ENCODE peak calls at places on chromosomes 2 and 18, in six cellular contexts. One of them, this sample, is unnamed.

GRCh38 chr2:105888625-105889024 is 143.9 kb downstream of the NCK2 start:
- DNase-seq in endodermal cell: peak
- DNase-seq in cardiac fibroblast: peak
- DNase-seq in GM10248: no peak
- DNase-seq in CD8-positive, alpha-beta T cell: no peak
- DNase-seq in tibial nerve: no peak
- DNase-seq in this sample: no peak

GRCh38 chr2:138035597-138036217 is 71.4 kb downstream of the HNMT start:
- DNase-seq in endodermal cell: no peak
- DNase-seq in cardiac fibroblast: peak
- DNase-seq in GM10248: no peak
- DNase-seq in CD8-positive, alpha-beta T cell: no peak
- DNase-seq in tibial nerve: no peak
- DNase-seq in this sample: no peak

GRCh38 chr2:99256677-99257076 is 1.2 kb upstream of the LYG2 start:
- DNase-seq in endodermal cell: no peak
- DNase-seq in cardiac fibroblast: peak
- DNase-seq in GM10248: no peak
- DNase-seq in CD8-positive, alpha-beta T cell: no peak
- DNase-seq in tibial nerve: no peak
- DNase-seq in this sample: no peak

GRCh38 chr2:127226520-127227263 is 6.6 kb upstream of the CYP27C1 start:
- DNase-seq in endodermal cell: peak
- DNase-seq in cardiac fibroblast: peak
- DNase-seq in GM10248: peak
- DNase-seq in CD8-positive, alpha-beta T cell: no peak
- DNase-seq in tibial nerve: no peak
- DNase-seq in this sample: no peak

GRCh38 chr18:286515-287310 is 18.9 kb upstream of the THOC1 start:
- DNase-seq in endodermal cell: no peak
- DNase-seq in cardiac fibroblast: peak
- DNase-seq in GM10248: no peak
- DNase-seq in CD8-positive, alpha-beta T cell: no peak
- DNase-seq in tibial nerve: no peak
- DNase-seq in this sample: no peak

GRCh38 chr2:179096090-179096489 is 46.2 kb upstream of the CCDC141 start:
- DNase-seq in endodermal cell: peak
- DNase-seq in cardiac fibroblast: no peak
- DNase-seq in GM10248: no peak
- DNase-seq in CD8-positive, alpha-beta T cell: no peak
- DNase-seq in tibial nerve: no peak
- DNase-seq in this sample: no peak

GRCh38 chr2:64769392-64770044 is 115.8 kb upstream of the SERTAD2 start:
- DNase-seq in endodermal cell: no peak
- DNase-seq in cardiac fibroblast: no peak
- DNase-seq in GM10248: no peak
- DNase-seq in CD8-positive, alpha-beta T cell: no peak
- DNase-seq in tibial nerve: no peak
- DNase-seq in this sample: no peak

GRCh38 chr2:45033331-45033730 is 24.1 kb upstream of the SIX2 start:
- DNase-seq in endodermal cell: no peak
- DNase-seq in cardiac fibroblast: no peak
- DNase-seq in GM10248: no peak
- DNase-seq in CD8-positive, alpha-beta T cell: no peak
- DNase-seq in tibial nerve: no peak
- DNase-seq in this sample: no peak

GRCh38 chr2:27249891-27250651 is 12.8 kb downstream of the SLC30A3 start:
- DNase-seq in endodermal cell: peak
- DNase-seq in cardiac fibroblast: peak
- DNase-seq in GM10248: peak
- DNase-seq in CD8-positive, alpha-beta T cell: peak
- DNase-seq in tibial nerve: no peak
- DNase-seq in this sample: peak

GRCh38 chr18:47077111-47077510 is 41.7 kb upstream of the ELOA2 start:
- DNase-seq in endodermal cell: no peak
- DNase-seq in cardiac fibroblast: no peak
- DNase-seq in GM10248: no peak
- DNase-seq in CD8-positive, alpha-beta T cell: no peak
- DNase-seq in tibial nerve: no peak
- DNase-seq in this sample: no peak

GRCh38 chr2:127082974-127083373 is 24.0 kb downstream of the BIN1 start:
- DNase-seq in endodermal cell: no peak
- DNase-seq in cardiac fibroblast: peak
- DNase-seq in GM10248: no peak
- DNase-seq in CD8-positive, alpha-beta T cell: no peak
- DNase-seq in tibial nerve: no peak
- DNase-seq in this sample: no peak

GRCh38 chr2:179264238-179265081 is at the start of gene SESTD1:
- DNase-seq in endodermal cell: peak
- DNase-seq in cardiac fibroblast: no peak
- DNase-seq in GM10248: peak
- DNase-seq in CD8-positive, alpha-beta T cell: peak
- DNase-seq in tibial nerve: peak
- DNase-seq in this sample: peak

GRCh38 chr2:159539701-159540100 is 76.6 kb downstream of the BAZ2B start:
- DNase-seq in endodermal cell: no peak
- DNase-seq in cardiac fibroblast: no peak
- DNase-seq in GM10248: no peak
- DNase-seq in CD8-positive, alpha-beta T cell: no peak
- DNase-seq in tibial nerve: no peak
- DNase-seq in this sample: no peak

GRCh38 chr2:75100011-75100680 is 99.2 kb downstream of the TACR1 start:
- DNase-seq in endodermal cell: no peak
- DNase-seq in cardiac fibroblast: peak
- DNase-seq in GM10248: no peak
- DNase-seq in CD8-positive, alpha-beta T cell: no peak
- DNase-seq in tibial nerve: no peak
- DNase-seq in this sample: no peak

GRCh38 chr18:63040788-63041410 is 278.7 kb downstream of the BCL2 start:
- DNase-seq in endodermal cell: no peak
- DNase-seq in cardiac fibroblast: no peak
- DNase-seq in GM10248: peak
- DNase-seq in CD8-positive, alpha-beta T cell: no peak
- DNase-seq in tibial nerve: no peak
- DNase-seq in this sample: no peak

GRCh38 chr18:62280058-62280457 is 45.1 kb upstream of the TNFRSF11A start:
- DNase-seq in endodermal cell: no peak
- DNase-seq in cardiac fibroblast: no peak
- DNase-seq in GM10248: no peak
- DNase-seq in CD8-positive, alpha-beta T cell: no peak
- DNase-seq in tibial nerve: no peak
- DNase-seq in this sample: no peak

GRCh38 chr2:36486546-36487044 is 111.4 kb downstream of the FEZ2 start:
- DNase-seq in endodermal cell: no peak
- DNase-seq in cardiac fibroblast: peak
- DNase-seq in GM10248: no peak
- DNase-seq in CD8-positive, alpha-beta T cell: no peak
- DNase-seq in tibial nerve: no peak
- DNase-seq in this sample: no peak

GRCh38 chr2:26401739-26402541 is at the start of gene DRC1:
- DNase-seq in endodermal cell: peak
- DNase-seq in cardiac fibroblast: peak
- DNase-seq in GM10248: peak
- DNase-seq in CD8-positive, alpha-beta T cell: no peak
- DNase-seq in tibial nerve: no peak
- DNase-seq in this sample: peak

GRCh38 chr2:120398961-120399888 is 53.3 kb downstream of the INHBB start:
- DNase-seq in endodermal cell: peak
- DNase-seq in cardiac fibroblast: no peak
- DNase-seq in GM10248: no peak
- DNase-seq in CD8-positive, alpha-beta T cell: no peak
- DNase-seq in tibial nerve: no peak
- DNase-seq in this sample: no peak

GRCh38 chr2:120442923-120443571 is 97.1 kb downstream of the INHBB start:
- DNase-seq in endodermal cell: peak
- DNase-seq in cardiac fibroblast: no peak
- DNase-seq in GM10248: no peak
- DNase-seq in CD8-positive, alpha-beta T cell: no peak
- DNase-seq in tibial nerve: no peak
- DNase-seq in this sample: peak

GRCh38 chr2:24821433-24821891 is 28.2 kb downstream of the CENPO start:
- DNase-seq in endodermal cell: peak
- DNase-seq in cardiac fibroblast: no peak
- DNase-seq in GM10248: no peak
- DNase-seq in CD8-positive, alpha-beta T cell: no peak
- DNase-seq in tibial nerve: no peak
- DNase-seq in this sample: no peak

GRCh38 chr18:41771971-41772370 is 183.1 kb upstream of the PIK3C3 start:
- DNase-seq in endodermal cell: no peak
- DNase-seq in cardiac fibroblast: no peak
- DNase-seq in GM10248: no peak
- DNase-seq in CD8-positive, alpha-beta T cell: no peak
- DNase-seq in tibial nerve: no peak
- DNase-seq in this sample: no peak

GRCh38 chr2:22890142-22890541 is 494.8 kb upstream of the KLHL29 start:
- DNase-seq in endodermal cell: no peak
- DNase-seq in cardiac fibroblast: no peak
- DNase-seq in GM10248: no peak
- DNase-seq in CD8-positive, alpha-beta T cell: no peak
- DNase-seq in tibial nerve: no peak
- DNase-seq in this sample: no peak

DNA sequence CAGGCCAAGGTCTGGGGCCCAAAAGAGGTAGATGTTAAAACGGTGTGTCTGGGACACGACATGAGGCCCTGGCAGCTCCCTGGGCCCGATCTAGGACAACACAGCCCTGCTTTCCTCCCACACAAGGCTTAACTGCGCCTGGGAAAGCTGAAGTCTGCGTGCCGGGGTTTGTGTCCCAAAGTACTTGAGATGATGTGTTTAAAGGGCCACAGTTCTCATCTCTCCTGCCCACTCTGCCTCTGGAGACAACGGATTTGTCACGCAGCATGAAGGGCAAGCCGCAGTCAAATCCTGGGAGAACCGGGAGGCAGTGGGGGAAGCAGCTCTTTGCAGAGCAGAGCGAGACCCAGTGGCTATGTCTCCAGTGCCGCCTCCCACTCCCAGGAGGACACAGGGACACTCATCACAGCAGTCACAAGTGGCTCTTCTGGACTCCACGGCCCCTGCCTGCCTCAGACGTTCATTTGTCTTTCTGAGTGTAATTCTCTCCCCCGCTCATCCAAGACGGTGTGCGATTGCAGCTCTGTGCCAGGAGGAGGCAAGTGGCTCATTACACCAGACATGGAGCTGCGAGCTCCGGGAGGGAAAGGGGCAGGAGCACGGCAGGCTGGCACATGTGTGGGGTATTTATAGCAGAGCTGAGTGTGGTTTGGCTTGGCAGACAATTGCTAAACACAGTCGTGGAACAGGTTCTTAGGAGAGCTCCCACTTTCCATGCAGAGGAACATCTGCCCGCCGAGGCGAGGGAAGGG is 57.7 kb upstream of the SEMA4C start:
- DNase-seq in endodermal cell: no peak
- DNase-seq in cardiac fibroblast: peak
- DNase-seq in GM10248: no peak
- DNase-seq in CD8-positive, alpha-beta T cell: no peak
- DNase-seq in tibial nerve: no peak
- DNase-seq in this sample: no peak
- TF ChIP-seq CTCF in endodermal cell: peak
- TF ChIP-seq CTCF in cardiac fibroblast: peak
- TF ChIP-seq CTCF in GM10248: no peak
- TF ChIP-seq CTCF in CD8-positive, alpha-beta T cell: no peak
- TF ChIP-seq CTCF in tibial nerve: peak
- TF ChIP-seq CTCF in this sample: no peak

GRCh38 chr2:108917078-108917440 is 72.0 kb downstream of the EDAR start:
- DNase-seq in endodermal cell: no peak
- DNase-seq in cardiac fibroblast: peak
- DNase-seq in GM10248: no peak
- DNase-seq in CD8-positive, alpha-beta T cell: no peak
- DNase-seq in tibial nerve: no peak
- DNase-seq in this sample: no peak

GRCh38 chr2:108917526-108917925 is 71.5 kb downstream of the EDAR start:
- DNase-seq in endodermal cell: peak
- DNase-seq in cardiac fibroblast: no peak
- DNase-seq in GM10248: no peak
- DNase-seq in CD8-positive, alpha-beta T cell: no peak
- DNase-seq in tibial nerve: no peak
- DNase-seq in this sample: no peak

GRCh38 chr2:108918941-108919341 is 70.1 kb downstream of the EDAR start:
- DNase-seq in endodermal cell: peak
- DNase-seq in cardiac fibroblast: no peak
- DNase-seq in GM10248: no peak
- DNase-seq in CD8-positive, alpha-beta T cell: no peak
- DNase-seq in tibial nerve: no peak
- DNase-seq in this sample: no peak

GRCh38 chr2:108919571-108920373 is 69.2 kb downstream of the EDAR start:
- DNase-seq in endodermal cell: peak
- DNase-seq in cardiac fibroblast: no peak
- DNase-seq in GM10248: no peak
- DNase-seq in CD8-positive, alpha-beta T cell: no peak
- DNase-seq in tibial nerve: no peak
- DNase-seq in this sample: no peak

GRCh38 chr2:108918156-108918845 is 70.7 kb downstream of the EDAR start:
- DNase-seq in endodermal cell: peak
- DNase-seq in cardiac fibroblast: no peak
- DNase-seq in GM10248: no peak
- DNase-seq in CD8-positive, alpha-beta T cell: no peak
- DNase-seq in tibial nerve: no peak
- DNase-seq in this sample: no peak
- TF ChIP-seq CTCF in endodermal cell: no peak
- TF ChIP-seq CTCF in cardiac fibroblast: no peak
- TF ChIP-seq CTCF in GM10248: no peak
- TF ChIP-seq CTCF in CD8-positive, alpha-beta T cell: no peak
- TF ChIP-seq CTCF in tibial nerve: no peak
- TF ChIP-seq CTCF in this sample: no peak

GRCh38 chr18:13218376-13219011 is at the start of gene LDLRAD4:
- DNase-seq in endodermal cell: peak
- DNase-seq in cardiac fibroblast: peak
- DNase-seq in GM10248: no peak
- DNase-seq in CD8-positive, alpha-beta T cell: peak
- DNase-seq in tibial nerve: no peak
- DNase-seq in this sample: peak

GRCh38 chr18:13216732-13217465 is 1.7 kb upstream of the LDLRAD4 start:
- DNase-seq in endodermal cell: peak
- DNase-seq in cardiac fibroblast: peak
- DNase-seq in GM10248: peak
- DNase-seq in CD8-positive, alpha-beta T cell: peak
- DNase-seq in tibial nerve: no peak
- DNase-seq in this sample: peak

GRCh38 chr18:13217466-13217961 is 1.0 kb upstream of the LDLRAD4 start:
- DNase-seq in endodermal cell: peak
- DNase-seq in cardiac fibroblast: peak
- DNase-seq in GM10248: peak
- DNase-seq in CD8-positive, alpha-beta T cell: peak
- DNase-seq in tibial nerve: no peak
- DNase-seq in this sample: peak

GRCh38 chr18:13217971-13218375 is 587 bp upstream of the LDLRAD4 start:
- DNase-seq in endodermal cell: peak
- DNase-seq in cardiac fibroblast: peak
- DNase-seq in GM10248: no peak
- DNase-seq in CD8-positive, alpha-beta T cell: no peak
- DNase-seq in tibial nerve: no peak
- DNase-seq in this sample: peak

GRCh38 chr18:13216092-13216582 is 2.4 kb upstream of the LDLRAD4 start:
- DNase-seq in endodermal cell: peak
- DNase-seq in cardiac fibroblast: peak
- DNase-seq in GM10248: peak
- DNase-seq in CD8-positive, alpha-beta T cell: peak
- DNase-seq in tibial nerve: no peak
- DNase-seq in this sample: no peak
- TF ChIP-seq CTCF in endodermal cell: peak
- TF ChIP-seq CTCF in cardiac fibroblast: peak
- TF ChIP-seq CTCF in GM10248: peak
- TF ChIP-seq CTCF in CD8-positive, alpha-beta T cell: peak
- TF ChIP-seq CTCF in tibial nerve: peak
- TF ChIP-seq CTCF in this sample: peak

GRCh38 chr18:38459086-38459485 is 893.5 kb upstream of the CELF4 start:
- DNase-seq in endodermal cell: no peak
- DNase-seq in cardiac fibroblast: no peak
- DNase-seq in GM10248: no peak
- DNase-seq in CD8-positive, alpha-beta T cell: no peak
- DNase-seq in tibial nerve: no peak
- DNase-seq in this sample: no peak
- TF ChIP-seq CTCF in endodermal cell: no peak
- TF ChIP-seq CTCF in cardiac fibroblast: no peak
- TF ChIP-seq CTCF in GM10248: no peak
- TF ChIP-seq CTCF in CD8-positive, alpha-beta T cell: no peak
- TF ChIP-seq CTCF in tibial nerve: no peak
- TF ChIP-seq CTCF in this sample: no peak

This sample was measured in progenitor cell of endocrine pancreas.